ENCODE peak calls at places on chromosomes 5 and 9, in eight cellular contexts. One of them, this sample, is unnamed.

GRCh38 chr5:79568632-79569190 is 43.5 kb upstream of the TENT2 start:
- DNase-seq in fibroblast of pulmonary artery: no peak
- DNase-seq in ovary: no peak
- DNase-seq in left lobe of liver: no peak
- DNase-seq in GM13977: no peak
- DNase-seq in heart left ventricle: no peak
- DNase-seq in HTR-8/SVneo: no peak
- DNase-seq in iPS-NIHi11: no peak
- DNase-seq in this sample: no peak

GRCh38 chr9:20462410-20462809 is 159.9 kb downstream of the MLLT3 start:
- DNase-seq in fibroblast of pulmonary artery: no peak
- DNase-seq in ovary: no peak
- DNase-seq in left lobe of liver: no peak
- DNase-seq in GM13977: no peak
- DNase-seq in heart left ventricle: no peak
- DNase-seq in HTR-8/SVneo: no peak
- DNase-seq in iPS-NIHi11: peak
- DNase-seq in this sample: no peak

GRCh38 chr5:76256116-76256889 is 146.8 kb upstream of the IQGAP2 start:
- DNase-seq in fibroblast of pulmonary artery: peak
- DNase-seq in ovary: peak
- DNase-seq in left lobe of liver: peak
- DNase-seq in GM13977: peak
- DNase-seq in heart left ventricle: peak
- DNase-seq in HTR-8/SVneo: peak
- DNase-seq in iPS-NIHi11: peak
- DNase-seq in this sample: peak

GRCh38 chr9:85268024-85268610 is 473.6 kb downstream of the AGTPBP1 start:
- DNase-seq in fibroblast of pulmonary artery: no peak
- DNase-seq in ovary: no peak
- DNase-seq in left lobe of liver: no peak
- DNase-seq in GM13977: no peak
- DNase-seq in heart left ventricle: no peak
- DNase-seq in HTR-8/SVneo: no peak
- DNase-seq in iPS-NIHi11: no peak
- DNase-seq in this sample: no peak

GRCh38 chr5:23776684-23777083 is 269.3 kb downstream of the PRDM9 start:
- DNase-seq in fibroblast of pulmonary artery: no peak
- DNase-seq in ovary: no peak
- DNase-seq in left lobe of liver: no peak
- DNase-seq in GM13977: no peak
- DNase-seq in heart left ventricle: no peak
- DNase-seq in HTR-8/SVneo: no peak
- DNase-seq in iPS-NIHi11: no peak
- DNase-seq in this sample: no peak

GRCh38 chr5:79562351-79563246 is 48.7 kb upstream of the HOMER1 start:
- DNase-seq in fibroblast of pulmonary artery: peak
- DNase-seq in ovary: no peak
- DNase-seq in left lobe of liver: no peak
- DNase-seq in GM13977: no peak
- DNase-seq in heart left ventricle: no peak
- DNase-seq in HTR-8/SVneo: no peak
- DNase-seq in iPS-NIHi11: no peak
- DNase-seq in this sample: no peak

GRCh38 chr5:164972973-164973372 is 1467.6 kb downstream of the MAT2B start:
- DNase-seq in fibroblast of pulmonary artery: no peak
- DNase-seq in ovary: no peak
- DNase-seq in left lobe of liver: no peak
- DNase-seq in GM13977: no peak
- DNase-seq in heart left ventricle: no peak
- DNase-seq in HTR-8/SVneo: no peak
- DNase-seq in iPS-NIHi11: no peak
- DNase-seq in this sample: no peak

GRCh38 chr9:84708400-84708799 is 38.9 kb downstream of the NTRK2 start:
- DNase-seq in fibroblast of pulmonary artery: no peak
- DNase-seq in ovary: no peak
- DNase-seq in left lobe of liver: no peak
- DNase-seq in GM13977: no peak
- DNase-seq in heart left ventricle: no peak
- DNase-seq in HTR-8/SVneo: no peak
- DNase-seq in iPS-NIHi11: peak
- DNase-seq in this sample: no peak

GRCh38 chr5:14039576-14039975 is 95.1 kb upstream of the DNAH5 start:
- DNase-seq in fibroblast of pulmonary artery: peak
- DNase-seq in ovary: no peak
- DNase-seq in left lobe of liver: no peak
- DNase-seq in GM13977: no peak
- DNase-seq in heart left ventricle: no peak
- DNase-seq in HTR-8/SVneo: peak
- DNase-seq in iPS-NIHi11: no peak
- DNase-seq in this sample: no peak

GRCh38 chr5:73030995-73031394 is 75.2 kb downstream of the FCHO2 start:
- DNase-seq in fibroblast of pulmonary artery: peak
- DNase-seq in ovary: no peak
- DNase-seq in left lobe of liver: no peak
- DNase-seq in GM13977: no peak
- DNase-seq in heart left ventricle: no peak
- DNase-seq in HTR-8/SVneo: peak
- DNase-seq in iPS-NIHi11: peak
- DNase-seq in this sample: no peak

GRCh38 chr9:69430206-69430605 is 105.2 kb downstream of the ENTREP1 start:
- DNase-seq in fibroblast of pulmonary artery: no peak
- DNase-seq in ovary: no peak
- DNase-seq in left lobe of liver: no peak
- DNase-seq in GM13977: no peak
- DNase-seq in heart left ventricle: no peak
- DNase-seq in HTR-8/SVneo: no peak
- DNase-seq in iPS-NIHi11: no peak
- DNase-seq in this sample: no peak

GRCh38 chr9:136525207-136525606 is 20.6 kb downstream of the NOTCH1 start:
- DNase-seq in fibroblast of pulmonary artery: no peak
- DNase-seq in ovary: no peak
- DNase-seq in left lobe of liver: no peak
- DNase-seq in GM13977: no peak
- DNase-seq in heart left ventricle: no peak
- DNase-seq in HTR-8/SVneo: no peak
- DNase-seq in iPS-NIHi11: no peak
- DNase-seq in this sample: no peak

GRCh38 chr9:3413984-3414383 is 111.8 kb downstream of the RFX3 start:
- DNase-seq in fibroblast of pulmonary artery: no peak
- DNase-seq in ovary: no peak
- DNase-seq in left lobe of liver: no peak
- DNase-seq in GM13977: no peak
- DNase-seq in heart left ventricle: no peak
- DNase-seq in HTR-8/SVneo: no peak
- DNase-seq in iPS-NIHi11: no peak
- DNase-seq in this sample: no peak

GRCh38 chr5:80487829-80488708 is at the start of gene FAM151B:
- DNase-seq in fibroblast of pulmonary artery: peak
- DNase-seq in ovary: peak
- DNase-seq in left lobe of liver: peak
- DNase-seq in GM13977: peak
- DNase-seq in heart left ventricle: peak
- DNase-seq in HTR-8/SVneo: peak
- DNase-seq in iPS-NIHi11: peak
- DNase-seq in this sample: no peak

GRCh38 chr5:31193591-31194457 is at the start of gene CDH6:
- DNase-seq in fibroblast of pulmonary artery: peak
- DNase-seq in ovary: no peak
- DNase-seq in left lobe of liver: no peak
- DNase-seq in GM13977: no peak
- DNase-seq in heart left ventricle: peak
- DNase-seq in HTR-8/SVneo: peak
- DNase-seq in iPS-NIHi11: peak
- DNase-seq in this sample: no peak

GRCh38 chr9:120931278-120932085 is 4.9 kb upstream of the TRAF1 start:
- DNase-seq in fibroblast of pulmonary artery: peak
- DNase-seq in ovary: peak
- DNase-seq in left lobe of liver: no peak
- DNase-seq in GM13977: peak
- DNase-seq in heart left ventricle: no peak
- DNase-seq in HTR-8/SVneo: peak
- DNase-seq in iPS-NIHi11: no peak
- DNase-seq in this sample: peak

GRCh38 chr5:164663223-164663989 is 1158.0 kb downstream of the MAT2B start:
- DNase-seq in fibroblast of pulmonary artery: no peak
- DNase-seq in ovary: no peak
- DNase-seq in left lobe of liver: no peak
- DNase-seq in GM13977: no peak
- DNase-seq in heart left ventricle: no peak
- DNase-seq in HTR-8/SVneo: peak
- DNase-seq in iPS-NIHi11: no peak
- DNase-seq in this sample: no peak

GRCh38 chr9:111957856-111958631 is 61.4 kb downstream of the UGCG start:
- DNase-seq in fibroblast of pulmonary artery: peak
- DNase-seq in ovary: no peak
- DNase-seq in left lobe of liver: no peak
- DNase-seq in GM13977: no peak
- DNase-seq in heart left ventricle: no peak
- DNase-seq in HTR-8/SVneo: peak
- DNase-seq in iPS-NIHi11: peak
- DNase-seq in this sample: no peak

GRCh38 chr9:121242219-121242954 is 25.6 kb upstream of the GSN start:
- DNase-seq in fibroblast of pulmonary artery: peak
- DNase-seq in ovary: no peak
- DNase-seq in left lobe of liver: no peak
- DNase-seq in GM13977: no peak
- DNase-seq in heart left ventricle: no peak
- DNase-seq in HTR-8/SVneo: no peak
- DNase-seq in iPS-NIHi11: no peak
- DNase-seq in this sample: no peak

GRCh38 chr9:133888048-133888778 is 103.9 kb downstream of the VAV2 start:
- DNase-seq in fibroblast of pulmonary artery: no peak
- DNase-seq in ovary: no peak
- DNase-seq in left lobe of liver: peak
- DNase-seq in GM13977: no peak
- DNase-seq in heart left ventricle: no peak
- DNase-seq in HTR-8/SVneo: no peak
- DNase-seq in iPS-NIHi11: no peak
- DNase-seq in this sample: no peak

GRCh38 chr9:18566125-18566524 is 92.2 kb downstream of the ADAMTSL1 start:
- DNase-seq in fibroblast of pulmonary artery: peak
- DNase-seq in ovary: no peak
- DNase-seq in left lobe of liver: no peak
- DNase-seq in GM13977: no peak
- DNase-seq in heart left ventricle: no peak
- DNase-seq in HTR-8/SVneo: peak
- DNase-seq in iPS-NIHi11: no peak
- DNase-seq in this sample: no peak

GRCh38 chr5:1542755-1543154 is 19.0 kb upstream of the LPCAT1 start:
- DNase-seq in fibroblast of pulmonary artery: peak
- DNase-seq in ovary: no peak
- DNase-seq in left lobe of liver: peak
- DNase-seq in GM13977: no peak
- DNase-seq in heart left ventricle: no peak
- DNase-seq in HTR-8/SVneo: peak
- DNase-seq in iPS-NIHi11: no peak
- DNase-seq in this sample: no peak

GRCh38 chr9:101307041-101307440 is 77.8 kb downstream of the BAAT start:
- DNase-seq in fibroblast of pulmonary artery: no peak
- DNase-seq in ovary: no peak
- DNase-seq in left lobe of liver: no peak
- DNase-seq in GM13977: no peak
- DNase-seq in heart left ventricle: no peak
- DNase-seq in HTR-8/SVneo: no peak
- DNase-seq in iPS-NIHi11: no peak
- DNase-seq in this sample: no peak

GRCh38 chr5:128038641-128039040 is 44.9 kb upstream of the SLC12A2 start:
- DNase-seq in fibroblast of pulmonary artery: peak
- DNase-seq in ovary: no peak
- DNase-seq in left lobe of liver: no peak
- DNase-seq in GM13977: no peak
- DNase-seq in heart left ventricle: no peak
- DNase-seq in HTR-8/SVneo: no peak
- DNase-seq in iPS-NIHi11: no peak
- DNase-seq in this sample: no peak

GRCh38 chr5:134406390-134406789 is 5.3 kb downstream of the CDKN2AIPNL start:
- DNase-seq in fibroblast of pulmonary artery: no peak
- DNase-seq in ovary: no peak
- DNase-seq in left lobe of liver: peak
- DNase-seq in GM13977: no peak
- DNase-seq in heart left ventricle: no peak
- DNase-seq in HTR-8/SVneo: no peak
- DNase-seq in iPS-NIHi11: no peak
- DNase-seq in this sample: no peak

GRCh38 chr9:81424431-81424830 is 264.9 kb downstream of the TLE1 start:
- DNase-seq in fibroblast of pulmonary artery: no peak
- DNase-seq in ovary: no peak
- DNase-seq in left lobe of liver: no peak
- DNase-seq in GM13977: no peak
- DNase-seq in heart left ventricle: no peak
- DNase-seq in HTR-8/SVneo: no peak
- DNase-seq in iPS-NIHi11: no peak
- DNase-seq in this sample: no peak

GRCh38 chr9:97367729-97368128 is 44.2 kb upstream of the TDRD7 start:
- DNase-seq in fibroblast of pulmonary artery: no peak
- DNase-seq in ovary: no peak
- DNase-seq in left lobe of liver: no peak
- DNase-seq in GM13977: peak
- DNase-seq in heart left ventricle: no peak
- DNase-seq in HTR-8/SVneo: no peak
- DNase-seq in iPS-NIHi11: no peak
- DNase-seq in this sample: no peak

GRCh38 chr5:14105717-14106435 is 37.3 kb upstream of the TRIO start:
- DNase-seq in fibroblast of pulmonary artery: peak
- DNase-seq in ovary: no peak
- DNase-seq in left lobe of liver: no peak
- DNase-seq in GM13977: no peak
- DNase-seq in heart left ventricle: peak
- DNase-seq in HTR-8/SVneo: peak
- DNase-seq in iPS-NIHi11: no peak
- DNase-seq in this sample: no peak

GRCh38 chr9:96061293-96061987 is 185.9 kb downstream of the ERCC6L2 start:
- DNase-seq in fibroblast of pulmonary artery: peak
- DNase-seq in ovary: no peak
- DNase-seq in left lobe of liver: no peak
- DNase-seq in GM13977: peak
- DNase-seq in heart left ventricle: no peak
- DNase-seq in HTR-8/SVneo: peak
- DNase-seq in iPS-NIHi11: peak
- DNase-seq in this sample: no peak

GRCh38 chr5:2908086-2908485 is 156.6 kb upstream of the IRX2 start:
- DNase-seq in fibroblast of pulmonary artery: no peak
- DNase-seq in ovary: no peak
- DNase-seq in left lobe of liver: peak
- DNase-seq in GM13977: no peak
- DNase-seq in heart left ventricle: no peak
- DNase-seq in HTR-8/SVneo: no peak
- DNase-seq in iPS-NIHi11: no peak
- DNase-seq in this sample: no peak

GRCh38 chr5:159891371-159891770 is 24.9 kb upstream of the ADRA1B start:
- DNase-seq in fibroblast of pulmonary artery: no peak
- DNase-seq in ovary: no peak
- DNase-seq in left lobe of liver: no peak
- DNase-seq in GM13977: no peak
- DNase-seq in heart left ventricle: no peak
- DNase-seq in HTR-8/SVneo: no peak
- DNase-seq in iPS-NIHi11: peak
- DNase-seq in this sample: no peak

GRCh38 chr9:132472199-132472598 is 62.2 kb downstream of the CFAP77 start:
- DNase-seq in fibroblast of pulmonary artery: no peak
- DNase-seq in ovary: no peak
- DNase-seq in left lobe of liver: no peak
- DNase-seq in GM13977: no peak
- DNase-seq in heart left ventricle: no peak
- DNase-seq in HTR-8/SVneo: no peak
- DNase-seq in iPS-NIHi11: no peak
- DNase-seq in this sample: peak

GRCh38 chr5:74415695-74416102 is 224.8 kb downstream of the ENC1 start:
- DNase-seq in fibroblast of pulmonary artery: no peak
- DNase-seq in ovary: no peak
- DNase-seq in left lobe of liver: no peak
- DNase-seq in GM13977: no peak
- DNase-seq in heart left ventricle: no peak
- DNase-seq in HTR-8/SVneo: no peak
- DNase-seq in iPS-NIHi11: no peak
- DNase-seq in this sample: no peak

GRCh38 chr9:37369671-37370070 is 52.8 kb upstream of the GRHPR start:
- DNase-seq in fibroblast of pulmonary artery: no peak
- DNase-seq in ovary: no peak
- DNase-seq in left lobe of liver: no peak
- DNase-seq in GM13977: no peak
- DNase-seq in heart left ventricle: no peak
- DNase-seq in HTR-8/SVneo: no peak
- DNase-seq in iPS-NIHi11: no peak
- DNase-seq in this sample: no peak